ENCODE peak calls at places on chromosome 4, in six cellular contexts. I is AG08395; J is nucleus accumbens; Z is activated naive CD4-positive, alpha-beta T cell treated with anti-CD3 and anti-CD28 coated beads for 36 hours; B is CD4-positive, alpha-beta T cell; E is NCI-H1436. Q is an unnamed sample.

GRCh38 chr4:16875487-16875886 is 23.0 kb downstream of the LDB2 start:
- DNase-seq in I (peak; percentile 84), J (no peak), Z (no peak), B (no peak), E (no peak), Q (no peak)

GRCh38 chr4:76764251-76764650 is 133.7 kb downstream of the SOWAHB start:
- DNase-seq in I (peak; percentile 62), J (no peak), Z (no peak), B (no peak), E (no peak), Q (no peak)

GRCh38 chr4:4861592-4862551 is 2.4 kb downstream of the MSX1 start:
- DNase-seq in I (no peak), J (no peak), Z (no peak), B (no peak), E (no peak), Q (no peak)

GRCh38 chr4:80137631-80138030 is 59.7 kb upstream of the PRDM8 start:
- DNase-seq in I (no peak), J (no peak), Z (no peak), B (no peak), E (no peak), Q (no peak)

GRCh38 chr4:3612275-3612674 is 80.1 kb upstream of the LRPAP1 start:
- DNase-seq in I (no peak), J (no peak), Z (no peak), B (no peak), E (no peak), Q (no peak)

GRCh38 chr4:142846729-142847606 is 867 bp upstream of the INPP4B start:
- DNase-seq in I (no peak), J (peak; percentile 3), Z (peak; percentile 90), B (peak; percentile 66), E (no peak), Q (no peak)

GRCh38 chr4:172546782-172547181 is 621.8 kb upstream of the GALNT7 start:
- DNase-seq in I (no peak), J (no peak), Z (no peak), B (no peak), E (no peak), Q (no peak)

GRCh38 chr4:182339246-182339645 is 96.0 kb downstream of the TENM3 start:
- DNase-seq in I (no peak), J (no peak), Z (no peak), B (no peak), E (no peak), Q (no peak)

GRCh38 chr4:154024097-154024496 is 235.2 kb upstream of the SFRP2 start:
- DNase-seq in I (no peak), J (no peak), Z (peak; percentile 34), B (no peak), E (no peak), Q (no peak)

GRCh38 chr4:186772936-186773335 is 49.3 kb upstream of the FAT1 start:
- DNase-seq in I (no peak), J (no peak), Z (no peak), B (no peak), E (no peak), Q (no peak)

GRCh38 chr4:138983690-138984089 is 31.9 kb upstream of the NOCT start:
- DNase-seq in I (no peak), J (no peak), Z (no peak), B (no peak), E (no peak), Q (no peak)

GRCh38 chr4:3808597-3808996 is 42.4 kb downstream of the ADRA2C start:
- DNase-seq in I (no peak), J (no peak), Z (no peak), B (no peak), E (no peak), Q (no peak)

GRCh38 chr4:8746523-8747466 is 124.8 kb downstream of the HMX1 start:
- DNase-seq in I (no peak), J (no peak), Z (no peak), B (no peak), E (no peak), Q (no peak)

GRCh38 chr4:178523038-178523437 is 1080.8 kb upstream of the AGA start:
- DNase-seq in I (no peak), J (no peak), Z (no peak), B (no peak), E (no peak), Q (no peak)

GRCh38 chr4:111991797-111992196 is 153.5 kb upstream of the FAM241A start:
- DNase-seq in I (peak; percentile 83), J (no peak), Z (no peak), B (no peak), E (no peak), Q (no peak)

GRCh38 chr4:24235609-24236008 is 345.8 kb upstream of the PPARGC1A start:
- DNase-seq in I (no peak), J (no peak), Z (no peak), B (no peak), E (no peak), Q (no peak)